ENCODE peak calls at places on chromosomes 4 and X, in five cellular contexts. One of them, this sample, is unnamed.

GRCh38 chrX:120463241-120463640 is 5.9 kb downstream of the LAMP2 start:
- DNase-seq in SW480: no peak
- DNase-seq in EH: peak
- DNase-seq in aorta: no peak
- DNase-seq in stimulated activated CD4-positive, alpha-beta T cell treated with anti-CD3 and anti-CD28 coated beads, TNF-alpha, amount 100 ng/mL, for 4 hours: no peak
- DNase-seq in this sample: no peak

GRCh38 chr4:118398226-118399090 is 45.7 kb upstream of the PRSS12 start:
- DNase-seq in aorta: no peak
- DNase-seq in stimulated activated CD4-positive, alpha-beta T cell treated with anti-CD3 and anti-CD28 coated beads, TNF-alpha, amount 100 ng/mL, for 4 hours: no peak
- DNase-seq in SW480: no peak
- DNase-seq in EH: no peak
- DNase-seq in this sample: no peak

GRCh38 chrX:70096052-70096451 is 33.8 kb downstream of the OTUD6A start:
- DNase-seq in EH: peak
- DNase-seq in stimulated activated CD4-positive, alpha-beta T cell treated with anti-CD3 and anti-CD28 coated beads, TNF-alpha, amount 100 ng/mL, for 4 hours: no peak
- DNase-seq in aorta: no peak
- DNase-seq in SW480: peak
- DNase-seq in this sample: no peak

GRCh38 chr4:153639556-153640475 is 44.3 kb upstream of the TLR2 start:
- DNase-seq in aorta: no peak
- DNase-seq in EH: no peak
- DNase-seq in stimulated activated CD4-positive, alpha-beta T cell treated with anti-CD3 and anti-CD28 coated beads, TNF-alpha, amount 100 ng/mL, for 4 hours: no peak
- DNase-seq in SW480: no peak
- DNase-seq in this sample: no peak

GRCh38 chr4:184286346-184286745 is 68.7 kb upstream of the ENPP6 start:
- DNase-seq in stimulated activated CD4-positive, alpha-beta T cell treated with anti-CD3 and anti-CD28 coated beads, TNF-alpha, amount 100 ng/mL, for 4 hours: no peak
- DNase-seq in SW480: no peak
- DNase-seq in aorta: no peak
- DNase-seq in EH: no peak
- DNase-seq in this sample: no peak

GRCh38 chr4:128859887-128860774 is 50.6 kb downstream of the JADE1 start:
- DNase-seq in stimulated activated CD4-positive, alpha-beta T cell treated with anti-CD3 and anti-CD28 coated beads, TNF-alpha, amount 100 ng/mL, for 4 hours: no peak
- DNase-seq in aorta: no peak
- DNase-seq in EH: peak
- DNase-seq in SW480: no peak
- DNase-seq in this sample: no peak

GRCh38 chrX:150152036-150152435 is 211.1 kb upstream of the MAMLD1 start:
- DNase-seq in stimulated activated CD4-positive, alpha-beta T cell treated with anti-CD3 and anti-CD28 coated beads, TNF-alpha, amount 100 ng/mL, for 4 hours: no peak
- DNase-seq in aorta: no peak
- DNase-seq in SW480: no peak
- DNase-seq in EH: no peak
- DNase-seq in this sample: no peak

GRCh38 chrX:101759000-101759399 is 99.3 kb upstream of the ARMCX2 start:
- DNase-seq in aorta: no peak
- DNase-seq in SW480: peak
- DNase-seq in EH: peak
- DNase-seq in stimulated activated CD4-positive, alpha-beta T cell treated with anti-CD3 and anti-CD28 coated beads, TNF-alpha, amount 100 ng/mL, for 4 hours: no peak
- DNase-seq in this sample: peak

GRCh38 chr4:113499696-113500095 is 261.8 kb downstream of the CAMK2D start:
- DNase-seq in stimulated activated CD4-positive, alpha-beta T cell treated with anti-CD3 and anti-CD28 coated beads, TNF-alpha, amount 100 ng/mL, for 4 hours: no peak
- DNase-seq in SW480: no peak
- DNase-seq in aorta: no peak
- DNase-seq in EH: peak
- DNase-seq in this sample: no peak

GRCh38 chr4:103150677-103151076 is 47.5 kb downstream of the CENPE start:
- DNase-seq in stimulated activated CD4-positive, alpha-beta T cell treated with anti-CD3 and anti-CD28 coated beads, TNF-alpha, amount 100 ng/mL, for 4 hours: no peak
- DNase-seq in aorta: no peak
- DNase-seq in SW480: no peak
- DNase-seq in EH: peak
- DNase-seq in this sample: peak

GRCh38 chr4:176451441-176451840 is 131.7 kb downstream of the SPCS3 start:
- DNase-seq in SW480: no peak
- DNase-seq in EH: no peak
- DNase-seq in aorta: no peak
- DNase-seq in stimulated activated CD4-positive, alpha-beta T cell treated with anti-CD3 and anti-CD28 coated beads, TNF-alpha, amount 100 ng/mL, for 4 hours: no peak
- DNase-seq in this sample: no peak

GRCh38 chrX:42530027-42530426 is 247.9 kb downstream of the PPP1R2C start:
- DNase-seq in aorta: no peak
- DNase-seq in stimulated activated CD4-positive, alpha-beta T cell treated with anti-CD3 and anti-CD28 coated beads, TNF-alpha, amount 100 ng/mL, for 4 hours: no peak
- DNase-seq in EH: peak
- DNase-seq in SW480: no peak
- DNase-seq in this sample: no peak

GRCh38 chr4:7418131-7418943 is 16.4 kb downstream of the PSAPL1 start:
- DNase-seq in stimulated activated CD4-positive, alpha-beta T cell treated with anti-CD3 and anti-CD28 coated beads, TNF-alpha, amount 100 ng/mL, for 4 hours: no peak
- DNase-seq in aorta: peak
- DNase-seq in SW480: no peak
- DNase-seq in EH: no peak
- DNase-seq in this sample: no peak

GRCh38 chrX:13502590-13502989 is 66.8 kb upstream of the EGFL6 start:
- DNase-seq in EH: no peak
- DNase-seq in aorta: no peak
- DNase-seq in SW480: no peak
- DNase-seq in stimulated activated CD4-positive, alpha-beta T cell treated with anti-CD3 and anti-CD28 coated beads, TNF-alpha, amount 100 ng/mL, for 4 hours: no peak
- DNase-seq in this sample: no peak

GRCh38 chr4:2408401-2408958 is 10.0 kb downstream of the ZFYVE28 start:
- DNase-seq in EH: no peak
- DNase-seq in aorta: no peak
- DNase-seq in stimulated activated CD4-positive, alpha-beta T cell treated with anti-CD3 and anti-CD28 coated beads, TNF-alpha, amount 100 ng/mL, for 4 hours: no peak
- DNase-seq in SW480: peak
- DNase-seq in this sample: no peak

GRCh38 chrX:13778916-13779315 is 38.0 kb downstream of the GPM6B start:
- DNase-seq in stimulated activated CD4-positive, alpha-beta T cell treated with anti-CD3 and anti-CD28 coated beads, TNF-alpha, amount 100 ng/mL, for 4 hours: no peak
- DNase-seq in SW480: no peak
- DNase-seq in aorta: no peak
- DNase-seq in EH: peak
- DNase-seq in this sample: no peak

GRCh38 chr4:57131849-57132745 is 21.9 kb upstream of the IGFBP7 start:
- DNase-seq in aorta: no peak
- DNase-seq in SW480: peak
- DNase-seq in EH: no peak
- DNase-seq in stimulated activated CD4-positive, alpha-beta T cell treated with anti-CD3 and anti-CD28 coated beads, TNF-alpha, amount 100 ng/mL, for 4 hours: no peak
- DNase-seq in this sample: no peak

GRCh38 chrX:2423293-2423692 is 77.5 kb downstream of the DHRSX start:
- DNase-seq in stimulated activated CD4-positive, alpha-beta T cell treated with anti-CD3 and anti-CD28 coated beads, TNF-alpha, amount 100 ng/mL, for 4 hours: no peak
- DNase-seq in aorta: no peak
- DNase-seq in SW480: peak
- DNase-seq in EH: peak
- DNase-seq in this sample: no peak